ENCODE peak calls at places on chromosome 17, in five cellular contexts. S is vagina, U is left lung, J is HCT116, X is neural progenitor cell. Z is an unnamed sample.

GRCh38 chr17:50904522-50905459 is 38.6 kb upstream of the TOB1 start:
- DNase-seq in S (no peak), U (peak; percentile 56), J (no peak), X (peak; percentile 50), Z (no peak)

GRCh38 chr17:13735861-13736260 is 134.1 kb upstream of the HS3ST3A1 start:
- DNase-seq in S (no peak), U (no peak), J (no peak), X (no peak), Z (no peak)

GRCh38 chr17:68511671-68512246 is 471 bp upstream of the PRKAR1A start:
- DNase-seq in S (no peak), U (peak; percentile 85), J (peak; percentile 80), X (peak; percentile 92), Z (peak; percentile 62)

GRCh38 chr17:2929881-2930533 is 133.4 kb downstream of the OR1D5 start:
- DNase-seq in S (no peak), U (no peak), J (peak; percentile 19), X (peak; percentile 87), Z (peak; percentile 58)

GRCh38 chr17:81547614-81547982 is 4.6 kb downstream of the FAAP100 start:
- DNase-seq in S (no peak), U (no peak), J (no peak), X (no peak), Z (no peak)

GRCh38 chr17:77107506-77108433 is 33.0 kb upstream of the SEC14L1 start:
- DNase-seq in S (no peak), U (no peak), J (no peak), X (no peak), Z (no peak)

GRCh38 chr17:36066365-36066945 is 2.4 kb downstream of the CCL18 start:
- DNase-seq in S (no peak), U (no peak), J (no peak), X (no peak), Z (no peak)

GRCh38 chr17:81631482-81631881 is 5.4 kb downstream of the NPLOC4 start:
- DNase-seq in S (no peak), U (no peak), J (no peak), X (no peak), Z (no peak)

GRCh38 chr17:60573139-60573975 is 26.6 kb upstream of the PPM1D start:
- DNase-seq in S (no peak), U (no peak), J (no peak), X (no peak), Z (no peak)

GRCh38 chr17:76145231-76146052 is 4.4 kb upstream of the FOXJ1 start:
- DNase-seq in S (no peak), U (no peak), J (no peak), X (no peak), Z (no peak)

GRCh38 chr17:11144358-11145233 is 96.4 kb upstream of the SHISA6 start:
- DNase-seq in S (no peak), U (no peak), J (no peak), X (peak; percentile 69), Z (peak; percentile 21)

GRCh38 chr17:10757658-10758057 is 27.8 kb upstream of the TMEM220 start:
- DNase-seq in S (no peak), U (no peak), J (no peak), X (no peak), Z (no peak)

GRCh38 chr17:67390646-67391480 is 13.8 kb downstream of the PITPNC1 start:
- DNase-seq in S (no peak), U (peak; percentile 49), J (peak; percentile 89), X (no peak), Z (no peak)

GRCh38 chr17:80045703-80046102 is 9.3 kb downstream of the CCDC40 start:
- DNase-seq in S (no peak), U (no peak), J (no peak), X (no peak), Z (no peak)

GRCh38 chr17:79811036-79811887 is 14.4 kb upstream of the CBX8 start:
- DNase-seq in S (no peak), U (peak; percentile 36), J (peak; percentile 50), X (peak; percentile 57), Z (peak; percentile 56)

GRCh38 chr17:35089846-35090193 is 26.3 kb upstream of the RFFL start:
- DNase-seq in S (no peak), U (no peak), J (no peak), X (peak; percentile 27), Z (no peak)

GRCh38 chr17:41739661-41740352 is 5.4 kb upstream of the HAP1 start:
- DNase-seq in S (no peak), U (no peak), J (no peak), X (no peak), Z (no peak)

GRCh38 chr17:76132574-76133338 is 8.3 kb downstream of the FOXJ1 start:
- DNase-seq in S (no peak), U (peak; percentile 81), J (peak; percentile 40), X (peak; percentile 55), Z (peak; percentile 93)

GRCh38 chr17:35795007-35795870 is at the start of gene MMP28:
- DNase-seq in S (peak; percentile 46), U (no peak), J (no peak), X (peak; percentile 78), Z (peak; percentile 32)

GRCh38 chr17:67054011-67054591 is 9.7 kb downstream of the CACNG1 start:
- DNase-seq in S (peak; percentile 74), U (no peak), J (no peak), X (no peak), Z (no peak)

DNA sequence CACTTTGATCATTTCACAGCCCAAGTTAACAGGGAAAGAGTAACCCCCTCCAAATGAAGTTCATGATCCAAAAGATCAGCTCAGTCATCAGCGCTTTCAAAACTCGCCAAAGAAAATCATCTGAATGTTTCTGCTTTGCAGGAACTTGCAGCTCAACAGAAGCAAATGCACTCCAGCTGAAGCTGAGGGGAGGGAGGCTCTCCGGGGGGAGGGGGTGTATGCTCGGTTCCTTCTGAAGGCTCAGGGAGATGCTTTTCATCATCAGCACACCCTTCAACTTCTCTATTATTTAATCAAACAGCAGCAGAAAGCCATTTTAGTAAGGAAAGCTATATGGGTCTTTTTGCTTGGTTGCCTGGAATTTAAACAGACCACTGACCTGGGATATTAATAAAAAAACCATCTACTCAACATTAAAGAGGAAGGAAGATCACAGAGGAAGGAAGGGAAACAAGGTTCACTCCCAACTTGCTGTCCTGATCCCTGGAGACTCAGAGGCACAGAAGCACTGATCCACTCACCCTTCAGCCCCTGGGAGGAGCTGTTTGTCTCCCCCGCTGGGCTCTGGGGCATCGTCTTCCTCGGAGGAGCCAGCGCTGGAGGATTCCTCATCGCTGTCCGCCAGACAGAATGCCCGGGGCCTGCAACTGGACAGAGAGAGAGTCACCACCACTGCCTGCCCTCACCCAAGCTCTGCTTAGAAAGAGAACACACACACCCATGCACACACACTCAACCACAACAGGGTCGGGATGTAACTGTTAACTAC is 24.6 kb upstream of the ERN1 start:
- DNase-seq in S (no peak), U (no peak), J (no peak), X (peak; percentile 29), Z (no peak)
- TF ChIP-seq CTCF in S (no peak), U (no peak), J (no peak), X (no peak), Z (no peak)

GRCh38 chr17:32487460-32488176 is 825 bp downstream of the CDK5R1 start:
- DNase-seq in S (no peak), U (no peak), J (no peak), X (peak; percentile 69), Z (no peak)
- TF ChIP-seq CTCF in S (no peak), U (no peak), J (no peak), X (no peak), Z (no peak)

GRCh38 chr17:7313028-7313889 is 1.9 kb downstream of the GPS2 start:
- DNase-seq in S (no peak), U (no peak), J (no peak), X (no peak), Z (no peak)
- TF ChIP-seq CTCF in S (no peak), U (no peak), J (peak; percentile 49), X (no peak), Z (peak; percentile 28)

GRCh38 chr17:27345141-27345904 is 51.4 kb downstream of the WSB1 start:
- DNase-seq in S (no peak), U (no peak), J (no peak), X (peak; percentile 83), Z (no peak)

GRCh38 chr17:27342059-27342458 is 48.1 kb downstream of the WSB1 start:
- DNase-seq in S (no peak), U (no peak), J (no peak), X (no peak), Z (no peak)

GRCh38 chr17:27343972-27344607 is 50.2 kb downstream of the WSB1 start:
- DNase-seq in S (no peak), U (no peak), J (no peak), X (no peak), Z (no peak)

GRCh38 chr17:27340990-27341595 is 47.2 kb downstream of the WSB1 start:
- DNase-seq in S (no peak), U (no peak), J (no peak), X (no peak), Z (no peak)

GRCh38 chr17:27343294-27343693 is 49.4 kb downstream of the WSB1 start:
- DNase-seq in S (no peak), U (no peak), J (no peak), X (peak; percentile 38), Z (no peak)
- TF ChIP-seq CTCF in S (no peak), U (no peak), J (no peak), X (no peak), Z (no peak)

GRCh38 chr17:4839965-4840892 is 7.1 kb downstream of the MINK1 start:
- DNase-seq in S (no peak), U (no peak), J (no peak), X (no peak), Z (no peak)
- TF ChIP-seq CTCF in S (no peak), U (no peak), J (no peak), X (no peak), Z (no peak)

DNA sequence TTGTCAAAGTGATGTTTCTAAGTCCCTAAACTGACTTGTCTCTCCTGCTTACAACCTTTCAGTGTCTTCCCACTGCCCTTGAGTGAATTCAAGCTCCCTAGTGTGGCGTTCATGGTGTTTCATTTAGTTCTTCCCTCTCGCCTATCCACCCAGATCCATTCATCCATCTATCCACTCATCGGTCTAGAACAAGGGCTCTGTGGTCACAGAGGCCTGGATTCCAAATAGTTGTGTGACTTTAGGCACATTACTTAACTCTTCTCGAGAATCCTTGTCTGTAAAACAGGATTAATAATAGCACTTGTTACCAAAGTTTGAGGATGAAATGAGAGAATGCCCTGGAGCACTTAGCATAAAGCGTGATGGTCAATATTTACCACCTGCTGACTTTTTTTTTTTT is 870 bp upstream of the TAC4 start:
- DNase-seq in S (no peak), U (no peak), J (no peak), X (no peak), Z (no peak)
- TF ChIP-seq CTCF in S (no peak), U (no peak), J (no peak), X (no peak), Z (no peak)

DNA sequence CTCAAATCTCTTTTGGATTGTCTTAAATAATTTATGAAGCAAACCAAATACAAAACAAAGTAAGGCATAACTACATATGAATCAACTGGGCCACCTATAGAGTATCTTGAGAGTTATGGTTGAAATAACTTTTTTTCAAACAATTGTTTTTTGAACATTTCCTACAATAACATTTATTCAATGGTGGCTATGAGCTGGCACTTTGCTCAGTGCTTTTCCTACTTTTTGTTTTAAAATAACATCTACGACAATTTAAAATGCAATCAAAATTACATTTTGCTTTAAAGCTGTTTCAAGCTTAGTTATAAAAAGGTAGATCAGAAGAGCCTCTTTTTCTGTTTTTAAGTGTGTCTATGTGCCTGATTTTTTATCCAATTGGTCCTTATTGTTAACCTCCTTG is 83.8 kb downstream of the SNX11 start:
- DNase-seq in S (no peak), U (no peak), J (no peak), X (no peak), Z (no peak)
- TF ChIP-seq CTCF in S (no peak), U (no peak), J (no peak), X (no peak), Z (no peak)

GRCh38 chr17:1565860-1566259 is 3.3 kb upstream of the PITPNA start:
- DNase-seq in S (no peak), U (no peak), J (no peak), X (no peak), Z (no peak)
- TF ChIP-seq CTCF in S (no peak), U (no peak), J (no peak), X (no peak), Z (no peak)

Z was measured in progenitor cell of endocrine pancreas.